ENCODE peak calls at places on chromosomes 16 and 17, in seven cellular contexts. One of them, this sample, is unnamed.

GRCh38 chr16:77207029-77207428 is 7.8 kb downstream of the SYCE1L start:
- DNase-seq in A549: no peak
- DNase-seq in stomach: no peak
- DNase-seq in IMR-90: no peak
- DNase-seq in endothelial cell of umbilical vein: no peak
- DNase-seq in H1: no peak
- DNase-seq in adrenal gland: no peak
- DNase-seq in this sample: no peak

GRCh38 chr17:68295086-68295485 is 3.8 kb downstream of the ARSG start:
- DNase-seq in A549: no peak
- DNase-seq in stomach: no peak
- DNase-seq in IMR-90: no peak
- DNase-seq in endothelial cell of umbilical vein: no peak
- DNase-seq in H1: no peak
- DNase-seq in adrenal gland: no peak
- DNase-seq in this sample: no peak

GRCh38 chr17:63718981-63719380 is 19.1 kb upstream of the LIMD2 start:
- DNase-seq in A549: no peak
- DNase-seq in stomach: no peak
- DNase-seq in IMR-90: no peak
- DNase-seq in endothelial cell of umbilical vein: peak; percentile 45
- DNase-seq in H1: no peak
- DNase-seq in adrenal gland: no peak
- DNase-seq in this sample: no peak

GRCh38 chr17:5500247-5500803 is 14.0 kb downstream of the MIS12 start:
- DNase-seq in A549: no peak
- DNase-seq in stomach: no peak
- DNase-seq in IMR-90: peak; percentile 12
- DNase-seq in endothelial cell of umbilical vein: peak; percentile 16
- DNase-seq in H1: no peak
- DNase-seq in adrenal gland: no peak
- DNase-seq in this sample: no peak

GRCh38 chr17:4858068-4858879 is 25.1 kb downstream of the MINK1 start:
- DNase-seq in A549: no peak
- DNase-seq in stomach: no peak
- DNase-seq in IMR-90: no peak
- DNase-seq in endothelial cell of umbilical vein: peak; percentile 90
- DNase-seq in H1: no peak
- DNase-seq in adrenal gland: peak; percentile 24
- DNase-seq in this sample: no peak

GRCh38 chr16:19926449-19927390 is 42.1 kb upstream of the GPRC5B start:
- DNase-seq in A549: peak; percentile 65
- DNase-seq in stomach: no peak
- DNase-seq in IMR-90: peak; percentile 76
- DNase-seq in endothelial cell of umbilical vein: peak; percentile 48
- DNase-seq in H1: no peak
- DNase-seq in adrenal gland: no peak
- DNase-seq in this sample: no peak

GRCh38 chr16:30482366-30482765 is 9.8 kb downstream of the ITGAL start:
- DNase-seq in A549: no peak
- DNase-seq in stomach: no peak
- DNase-seq in IMR-90: no peak
- DNase-seq in endothelial cell of umbilical vein: no peak
- DNase-seq in H1: no peak
- DNase-seq in adrenal gland: no peak
- DNase-seq in this sample: no peak

GRCh38 chr16:73743665-73744496 is 552.7 kb upstream of the PSMD7 start:
- DNase-seq in A549: peak; percentile 4
- DNase-seq in stomach: no peak
- DNase-seq in IMR-90: no peak
- DNase-seq in endothelial cell of umbilical vein: no peak
- DNase-seq in H1: no peak
- DNase-seq in adrenal gland: peak; percentile 33
- DNase-seq in this sample: no peak

GRCh38 chr16:3618782-3619166 is 7.4 kb upstream of the SLX4 start:
- DNase-seq in A549: peak; percentile 46
- DNase-seq in stomach: peak; percentile 24
- DNase-seq in IMR-90: no peak
- DNase-seq in endothelial cell of umbilical vein: no peak
- DNase-seq in H1: no peak
- DNase-seq in adrenal gland: peak; percentile 74
- DNase-seq in this sample: no peak

GRCh38 chr17:50177476-50177875 is 11.7 kb downstream of the SGCA start:
- DNase-seq in A549: no peak
- DNase-seq in stomach: no peak
- DNase-seq in IMR-90: no peak
- DNase-seq in endothelial cell of umbilical vein: no peak
- DNase-seq in H1: no peak
- DNase-seq in adrenal gland: no peak
- DNase-seq in this sample: no peak

GRCh38 chr17:50176559-50177471 is 11.0 kb downstream of the SGCA start:
- DNase-seq in A549: peak; percentile 46
- DNase-seq in stomach: no peak
- DNase-seq in IMR-90: no peak
- DNase-seq in endothelial cell of umbilical vein: no peak
- DNase-seq in H1: no peak
- DNase-seq in adrenal gland: no peak
- DNase-seq in this sample: no peak

GRCh38 chr17:50180066-50180465 is 14.3 kb downstream of the SGCA start:
- DNase-seq in A549: no peak
- DNase-seq in stomach: no peak
- DNase-seq in IMR-90: no peak
- DNase-seq in endothelial cell of umbilical vein: no peak
- DNase-seq in H1: no peak
- DNase-seq in adrenal gland: no peak
- DNase-seq in this sample: no peak

GRCh38 chr17:50180593-50180992 is 14.8 kb downstream of the SGCA start:
- DNase-seq in A549: no peak
- DNase-seq in stomach: no peak
- DNase-seq in IMR-90: peak; percentile 24
- DNase-seq in endothelial cell of umbilical vein: no peak
- DNase-seq in H1: no peak
- DNase-seq in adrenal gland: no peak
- DNase-seq in this sample: no peak

DNA sequence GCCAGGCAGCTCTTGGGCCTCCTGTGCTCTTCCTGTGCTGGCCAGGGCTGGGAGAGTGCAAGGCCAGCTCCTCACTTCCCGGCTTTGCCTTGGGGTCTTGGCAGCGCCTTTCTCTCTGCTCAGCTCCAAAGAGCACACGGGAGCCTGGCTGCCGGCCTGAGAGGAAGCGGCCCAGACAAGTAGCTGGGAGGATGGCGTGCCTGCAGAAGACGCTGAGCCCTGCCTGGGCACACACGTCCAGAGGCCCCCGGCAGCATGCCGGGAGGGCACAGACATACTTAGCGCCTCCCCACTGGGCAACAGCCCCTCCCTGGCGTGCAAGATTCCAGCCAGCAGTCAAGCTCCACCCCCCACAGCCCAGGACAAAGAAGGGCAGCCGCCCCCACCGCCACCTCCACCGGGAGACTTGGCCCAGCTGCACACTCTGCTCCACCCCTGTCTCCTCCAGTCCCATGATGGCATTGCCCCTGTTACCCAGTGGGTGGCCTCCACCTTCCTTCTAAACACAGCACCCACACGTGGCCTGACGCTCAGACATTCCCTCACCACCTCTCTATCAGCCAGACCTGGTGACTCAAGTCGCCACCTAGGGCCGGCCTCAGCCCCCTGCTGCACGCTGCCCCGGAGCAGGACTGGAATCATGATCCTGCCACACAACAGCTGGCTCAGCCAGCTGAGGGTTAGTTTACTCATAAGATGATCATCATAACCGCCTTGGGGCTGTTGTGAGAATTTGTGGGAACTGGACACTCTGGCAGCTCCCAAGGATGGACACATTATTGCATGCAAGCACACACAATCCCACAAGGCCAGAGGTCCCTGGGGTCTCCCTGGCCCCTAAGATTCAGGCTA is 12.4 kb downstream of the SGCA start:
- DNase-seq in A549: peak; percentile 98
- DNase-seq in stomach: peak; percentile 79
- DNase-seq in IMR-90: peak; percentile 99
- DNase-seq in endothelial cell of umbilical vein: peak; percentile 84
- DNase-seq in H1: peak; percentile 39
- DNase-seq in adrenal gland: peak; percentile 78
- DNase-seq in this sample: peak; percentile 80
- TF ChIP-seq POLR2A in A549: peak; percentile 73
- TF ChIP-seq POLR2A in stomach: no peak
- TF ChIP-seq POLR2A in IMR-90: no peak
- TF ChIP-seq POLR2A in endothelial cell of umbilical vein: peak; percentile 71
- TF ChIP-seq POLR2A in H1: peak; percentile 45
- TF ChIP-seq POLR2A in adrenal gland: no peak
- TF ChIP-seq POLR2A in this sample: no peak

GRCh38 chr17:61843435-61843834 is 19.9 kb downstream of the BRIP1 start:
- DNase-seq in A549: no peak
- DNase-seq in stomach: no peak
- DNase-seq in IMR-90: no peak
- DNase-seq in endothelial cell of umbilical vein: no peak
- DNase-seq in H1: no peak
- DNase-seq in adrenal gland: no peak
- DNase-seq in this sample: no peak
- TF ChIP-seq CTCF in A549: no peak
- TF ChIP-seq CTCF in stomach: no peak
- TF ChIP-seq CTCF in IMR-90: no peak
- TF ChIP-seq CTCF in endothelial cell of umbilical vein: no peak
- TF ChIP-seq CTCF in H1: no peak
- TF ChIP-seq CTCF in adrenal gland: no peak
- TF ChIP-seq CTCF in this sample: no peak

GRCh38 chr17:20073056-20073979 is 64.2 kb downstream of the SPECC1 start:
- DNase-seq in A549: no peak
- DNase-seq in stomach: peak; percentile 34
- DNase-seq in IMR-90: peak; percentile 10
- DNase-seq in endothelial cell of umbilical vein: no peak
- DNase-seq in H1: no peak
- DNase-seq in adrenal gland: peak; percentile 49
- DNase-seq in this sample: peak; percentile 41
- H3K27ac ChIP-seq in A549: no peak overlapping the region
- H3K27ac ChIP-seq in stomach: peak overlapping the region; percentile 23
- H3K27ac ChIP-seq in IMR-90: no peak overlapping the region
- H3K27ac ChIP-seq in endothelial cell of umbilical vein: no peak overlapping the region
- H3K27ac ChIP-seq in H1: no peak overlapping the region
- H3K27ac ChIP-seq in adrenal gland: peak overlapping the region; percentile 49
- H3K27ac ChIP-seq in this sample: no peak overlapping the region

DNA sequence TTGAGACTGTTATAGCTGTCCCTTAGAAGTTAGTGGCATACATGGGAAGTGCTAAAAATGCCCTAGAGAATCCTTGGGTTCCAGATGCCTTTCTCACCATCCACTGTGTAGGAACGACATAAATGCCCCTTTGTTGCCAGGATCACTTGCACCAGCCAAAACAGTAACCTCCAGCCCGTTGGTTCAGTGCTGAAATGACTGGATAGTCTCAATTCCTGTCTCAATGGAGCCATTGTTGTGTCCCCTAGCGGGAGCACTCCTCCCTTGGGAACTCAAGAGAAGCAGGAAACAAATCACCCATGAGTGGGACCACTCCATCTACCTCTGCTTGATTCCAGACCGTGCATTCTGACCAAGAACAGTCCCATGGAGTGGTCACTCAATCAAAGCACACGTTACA is 23.1 kb downstream of the MPHOSPH6 start:
- DNase-seq in A549: no peak
- DNase-seq in stomach: no peak
- DNase-seq in IMR-90: no peak
- DNase-seq in endothelial cell of umbilical vein: no peak
- DNase-seq in H1: no peak
- DNase-seq in adrenal gland: no peak
- DNase-seq in this sample: no peak
- TF ChIP-seq POLR2A in A549: no peak
- TF ChIP-seq POLR2A in stomach: no peak
- TF ChIP-seq POLR2A in IMR-90: no peak
- TF ChIP-seq POLR2A in endothelial cell of umbilical vein: no peak
- TF ChIP-seq POLR2A in H1: no peak
- TF ChIP-seq POLR2A in adrenal gland: no peak
- TF ChIP-seq POLR2A in this sample: no peak

GRCh38 chr16:87393680-87394055 is 1.5 kb downstream of the MAP1LC3B start:
- DNase-seq in A549: no peak
- DNase-seq in stomach: no peak
- DNase-seq in IMR-90: no peak
- DNase-seq in endothelial cell of umbilical vein: no peak
- DNase-seq in H1: no peak
- DNase-seq in adrenal gland: no peak
- DNase-seq in this sample: peak; percentile 43

GRCh38 chr16:87391324-87391949 is 699 bp upstream of the MAP1LC3B start:
- DNase-seq in A549: peak; percentile 47
- DNase-seq in stomach: peak; percentile 58
- DNase-seq in IMR-90: no peak
- DNase-seq in endothelial cell of umbilical vein: no peak
- DNase-seq in H1: no peak
- DNase-seq in adrenal gland: peak; percentile 84
- DNase-seq in this sample: no peak

GRCh38 chr16:87391950-87392822 is at the start of gene MAP1LC3B:
- DNase-seq in A549: peak; percentile 97
- DNase-seq in stomach: peak; percentile 98
- DNase-seq in IMR-90: peak; percentile 94
- DNase-seq in endothelial cell of umbilical vein: peak; percentile 98
- DNase-seq in H1: peak; percentile 87
- DNase-seq in adrenal gland: peak; percentile 97
- DNase-seq in this sample: peak; percentile 96

GRCh38 chr16:87395181-87395842 is 3.2 kb downstream of the MAP1LC3B start:
- DNase-seq in A549: no peak
- DNase-seq in stomach: no peak
- DNase-seq in IMR-90: no peak
- DNase-seq in endothelial cell of umbilical vein: no peak
- DNase-seq in H1: no peak
- DNase-seq in adrenal gland: no peak
- DNase-seq in this sample: no peak

DNA sequence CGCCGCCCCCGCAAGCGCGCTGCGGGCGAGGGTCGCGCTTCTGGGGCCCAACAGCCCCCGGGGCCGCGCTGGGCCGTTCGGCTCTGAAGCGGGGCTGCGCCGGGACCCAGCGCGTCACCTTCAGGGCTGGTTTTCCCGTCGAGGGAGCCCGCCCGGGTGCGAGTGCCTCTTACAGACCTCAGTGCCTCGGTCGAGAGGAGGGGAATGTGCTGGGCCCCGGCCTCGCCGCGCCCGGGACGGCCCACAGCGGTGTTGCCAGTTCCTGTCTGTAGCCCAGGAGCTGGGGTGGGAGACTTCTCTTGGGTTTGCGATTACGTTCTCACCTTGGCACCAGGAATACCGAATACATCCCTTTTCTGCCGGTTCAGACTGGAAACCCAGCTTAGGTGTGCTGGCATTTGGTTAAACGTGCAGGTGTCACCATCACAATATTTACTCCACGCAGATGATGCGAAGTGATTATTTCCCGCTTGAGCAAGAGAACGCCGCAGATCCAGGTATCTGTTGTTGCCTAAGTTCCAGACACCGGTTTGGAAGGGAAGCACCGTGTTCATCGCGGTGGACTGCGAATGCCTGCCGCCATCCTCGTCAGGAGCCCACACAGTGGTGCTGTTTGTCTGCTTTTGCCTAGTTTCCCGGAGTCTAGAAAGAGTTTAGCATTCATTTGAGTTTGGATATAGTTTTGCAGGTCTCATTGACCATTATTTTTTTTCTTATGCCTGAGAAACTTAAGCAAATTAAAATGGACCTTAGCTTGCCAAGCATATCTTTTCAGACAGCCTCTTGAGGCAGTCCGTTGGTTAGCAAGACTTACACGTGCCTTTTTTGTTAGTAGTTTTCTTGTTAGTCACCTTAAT is 915 bp downstream of the MAP1LC3B start:
- DNase-seq in A549: peak; percentile 46
- DNase-seq in stomach: peak; percentile 53
- DNase-seq in IMR-90: peak; percentile 47
- DNase-seq in endothelial cell of umbilical vein: peak; percentile 63
- DNase-seq in H1: no peak
- DNase-seq in adrenal gland: peak; percentile 64
- DNase-seq in this sample: peak; percentile 47
- TF ChIP-seq CTCF in A549: no peak
- TF ChIP-seq CTCF in stomach: no peak
- TF ChIP-seq CTCF in IMR-90: peak; percentile 49
- TF ChIP-seq CTCF in endothelial cell of umbilical vein: peak; percentile 21
- TF ChIP-seq CTCF in H1: no peak
- TF ChIP-seq CTCF in adrenal gland: peak; percentile 45
- TF ChIP-seq CTCF in this sample: no peak

This sample was measured in Peyer's patch.